ENCODE peak calls at places on chromosome 21, in nine cellular contexts. L is substantia nigra; N is stomach; S is stimulated activated CD4-positive, alpha-beta T cell treated with anti-CD3 and anti-CD28 coated beads, Interleukin-2, amount 100 ng/mL, for 24 hours; W is activated naive CD8-positive, alpha-beta T cell treated with anti-CD3 and anti-CD28 coated beads for 36 hours; K is activated T-cell treated with anti-CD3 and anti-CD28 coated beads for 24 hours; U is choroid plexus epithelial cell; H is activated CD4-positive, alpha-beta T cell treated with anti-CD3 and anti-CD28 coated beads, Interleukin-2, amount 50 U/mL, for 1 hour; T is H54. O is an unnamed sample.

GRCh38 chr21:32886339-32886738 is 114.8 kb upstream of the PAXBP1 start:
- DNase-seq in K (no peak), H (peak; percentile 17), U (no peak), L (no peak), T (no peak), N (no peak), S (peak; percentile 22), W (no peak), O (no peak)

GRCh38 chr21:45013271-45013841 is 61.0 kb upstream of the ADARB1 start:
- DNase-seq in T (no peak), L (no peak), U (no peak), H (no peak), K (no peak), W (no peak), S (no peak), N (no peak), O (peak; percentile 84)

GRCh38 chr21:30839304-30839703 is 9.7 kb upstream of the KRTAP7-1 start:
- DNase-seq in N (no peak), K (peak; percentile 12), W (peak; percentile 15), L (no peak), T (peak; percentile 49), S (peak; percentile 38), H (peak; percentile 9), U (peak; percentile 28), O (peak; percentile 43)

GRCh38 chr21:31988492-31989285 is 115.9 kb downstream of the HUNK start:
- DNase-seq in U (no peak), T (no peak), K (no peak), H (no peak), W (no peak), N (no peak), S (no peak), L (no peak), O (no peak)

GRCh38 chr21:44711327-44712202 is at the start of gene TSPEAR:
- DNase-seq in K (no peak), W (no peak), T (no peak), L (no peak), N (no peak), U (no peak), S (no peak), H (no peak), O (no peak)

GRCh38 chr21:27423906-27424595 is 457.2 kb upstream of the ADAMTS5 start:
- DNase-seq in N (no peak), U (peak; percentile 73), T (no peak), K (no peak), W (no peak), S (no peak), L (no peak), H (no peak), O (no peak)

GRCh38 chr21:39118604-39119215 is 64.5 kb downstream of the PSMG1 start:
- DNase-seq in N (no peak), W (no peak), T (no peak), K (no peak), U (no peak), H (no peak), L (no peak), S (no peak), O (no peak)

GRCh38 chr21:34550400-34550799 is 38.4 kb upstream of the KCNE1 start:
- DNase-seq in T (no peak), L (no peak), N (no peak), S (no peak), W (no peak), K (no peak), H (no peak), U (no peak), O (no peak)

GRCh38 chr21:41825881-41826280 is 53.3 kb downstream of the PRDM15 start:
- DNase-seq in U (no peak), K (no peak), H (no peak), W (no peak), L (no peak), S (no peak), N (no peak), T (no peak), O (no peak)

GRCh38 chr21:37594472-37594951 is 227.9 kb downstream of the DYRK1A start:
- DNase-seq in N (no peak), T (no peak), K (no peak), S (no peak), U (no peak), W (no peak), L (no peak), H (no peak), O (no peak)

GRCh38 chr21:39105836-39106235 is 77.4 kb downstream of the PSMG1 start:
- DNase-seq in L (no peak), U (peak; percentile 31), T (no peak), S (no peak), K (no peak), W (no peak), H (no peak), N (no peak), O (no peak)

GRCh38 chr21:31145271-31145801 is 107.1 kb upstream of the KRTAP19-8 start:
- DNase-seq in N (no peak), L (no peak), H (no peak), U (no peak), W (no peak), S (no peak), T (no peak), K (no peak), O (no peak)

GRCh38 chr21:42362700-42363099 is 3.6 kb downstream of the TFF1 start:
- DNase-seq in H (no peak), L (no peak), W (no peak), N (no peak), U (no peak), K (no peak), T (no peak), S (no peak), O (no peak)

GRCh38 chr21:24716306-24716918 is 890.9 kb downstream of the MRPL39 start:
- DNase-seq in H (no peak), U (peak; percentile 7), T (no peak), K (no peak), N (no peak), W (no peak), S (no peak), L (no peak), O (no peak)

GRCh38 chr21:39484711-39485264 is 33.0 kb downstream of the SH3BGR start:
- DNase-seq in W (no peak), H (no peak), S (no peak), U (peak; percentile 5), T (no peak), N (no peak), L (no peak), K (no peak), O (no peak)

GRCh38 chr21:38800924-38801744 is 4.6 kb upstream of the ETS2 start:
- DNase-seq in T (no peak), N (no peak), K (no peak), U (no peak), L (no peak), H (no peak), S (no peak), W (no peak), O (no peak)

GRCh38 chr21:43867936-43868335 is 2.9 kb downstream of the AGPAT3 start:
- DNase-seq in N (no peak), T (no peak), L (no peak), W (no peak), H (no peak), K (no peak), U (no peak), S (no peak), O (peak; percentile 33)

GRCh38 chr21:29302340-29302991 is 3.7 kb downstream of the BACH1 start:
- DNase-seq in U (peak; percentile 44), L (no peak), S (no peak), W (no peak), K (no peak), T (no peak), N (no peak), H (no peak), O (no peak)

GRCh38 chr21:35400233-35400939 is 351.3 kb upstream of the RUNX1 start:
- DNase-seq in U (peak; percentile 87), S (peak; percentile 24), T (peak; percentile 35), W (peak; percentile 2), H (peak; percentile 10), K (peak; percentile 38), L (no peak), N (no peak), O (peak; percentile 58)

GRCh38 chr21:44527156-44527982 is 12.6 kb downstream of the KRTAP10-1 start:
- DNase-seq in K (no peak), N (no peak), U (no peak), H (no peak), S (no peak), W (no peak), L (no peak), T (no peak), O (no peak)

GRCh38 chr21:41024341-41025056 is 143.5 kb upstream of the BACE2 start:
- DNase-seq in S (no peak), T (no peak), L (no peak), H (no peak), W (no peak), K (no peak), U (no peak), N (no peak), O (no peak)

GRCh38 chr21:27425574-27425973 is 458.7 kb upstream of the ADAMTS5 start:
- DNase-seq in L (no peak), T (no peak), U (peak; percentile 46), N (no peak), W (no peak), H (no peak), S (no peak), K (no peak), O (no peak)

GRCh38 chr21:34949045-34949444 is 100.1 kb downstream of the RUNX1 start:
- DNase-seq in N (no peak), S (no peak), T (no peak), H (no peak), W (no peak), L (no peak), U (no peak), K (no peak), O (no peak)

GRCh38 chr21:27818847-27819246 is 852.0 kb upstream of the ADAMTS5 start:
- DNase-seq in T (no peak), H (no peak), N (no peak), S (no peak), W (no peak), U (peak; percentile 43), K (no peak), L (no peak), O (no peak)

GRCh38 chr21:44434936-44435635 is 20.2 kb upstream of the LRRC3 start:
- DNase-seq in S (no peak), N (no peak), H (no peak), T (no peak), U (no peak), W (no peak), L (no peak), K (no peak), O (no peak)

GRCh38 chr21:45256912-45257672 is 30.6 kb downstream of the POFUT2 start:
- DNase-seq in N (no peak), W (no peak), H (no peak), S (no peak), T (no peak), U (peak; percentile 22), L (no peak), K (no peak), O (no peak)

GRCh38 chr21:39938086-39938611 is 70.9 kb downstream of the PCP4 start:
- DNase-seq in W (no peak), S (no peak), U (no peak), K (no peak), H (no peak), N (no peak), T (no peak), L (no peak), O (no peak)

GRCh38 chr21:35350965-35351364 is 301.9 kb upstream of the RUNX1 start:
- DNase-seq in W (no peak), N (no peak), H (no peak), L (no peak), S (no peak), K (no peak), U (peak; percentile 12), T (no peak), O (no peak)

GRCh38 chr21:29144736-29145353 is 14.4 kb downstream of the MAP3K7CL start:
- DNase-seq in H (no peak), N (no peak), W (no peak), U (peak; percentile 51), S (no peak), L (no peak), K (no peak), T (no peak), O (no peak)

GRCh38 chr21:37564924-37565529 is 198.5 kb downstream of the DYRK1A start:
- DNase-seq in S (no peak), H (no peak), W (no peak), N (no peak), U (peak; percentile 51), K (no peak), L (no peak), T (no peak), O (no peak)

GRCh38 chr21:36209626-36210171 is 53.1 kb downstream of the DOP1B start:
- DNase-seq in S (peak; percentile 28), W (no peak), U (peak; percentile 83), T (no peak), K (no peak), L (no peak), N (peak; percentile 70), H (peak; percentile 46), O (peak; percentile 40)

O was measured in HuH-7.